ENCODE peak calls at places on chromosomes 13 and 19, in nine cellular contexts. N is HFFc6, M is left ventricle myocardium inferior, V is nephron progenitor cell, T is colonic mucosa, Q is GM12878, D is mucosa of descending colon, O is cardiac fibroblast, Y is brain microvascular endothelial cell. U is an unnamed sample.

GRCh38 chr13:78190296-78190695 is 271.7 kb upstream of the EDNRB start:
- DNase-seq in N (no peak), M (no peak), V (no peak), T (no peak), Q (no peak), D (no peak), O (no peak), Y (no peak), U (no peak)

GRCh38 chr13:88565566-88565965 is 894.4 kb downstream of the SLITRK5 start:
- DNase-seq in N (no peak), M (no peak), V (no peak), T (no peak), Q (no peak), D (no peak), O (no peak), Y (no peak), U (no peak)

GRCh38 chr13:92346046-92346445 is 880.6 kb upstream of the GPC6 start:
- DNase-seq in N (no peak), M (no peak), V (no peak), T (no peak), Q (no peak), D (no peak), O (peak), Y (no peak), U (no peak)

GRCh38 chr19:38727868-38728660 is 16.2 kb downstream of the CAPN12 start:
- DNase-seq in N (no peak), M (peak), V (no peak), T (no peak), Q (no peak), D (no peak), O (peak), Y (peak), U (no peak)

GRCh38 chr19:49581007-49581508 is at the start of gene PRRG2:
- DNase-seq in N (no peak), M (no peak), V (no peak), T (peak), Q (no peak), D (peak), O (no peak), Y (no peak), U (no peak)

GRCh38 chr19:13015361-13016231 is 20.3 kb downstream of the NFIX start:
- DNase-seq in N (no peak), M (no peak), V (no peak), T (no peak), Q (no peak), D (no peak), O (peak), Y (no peak), U (no peak)

GRCh38 chr13:31957772-31958171 is 73.8 kb upstream of the FRY start:
- DNase-seq in N (no peak), M (no peak), V (no peak), T (no peak), Q (no peak), D (no peak), O (no peak), Y (no peak), U (no peak)

GRCh38 chr19:29667941-29668340 is 2.7 kb downstream of the PLEKHF1 start:
- DNase-seq in N (no peak), M (no peak), V (no peak), T (no peak), Q (no peak), D (peak), O (no peak), Y (no peak), U (no peak)

GRCh38 chr13:100673376-100673830 is 1.2 kb downstream of the TMTC4 start:
- DNase-seq in N (no peak), M (no peak), V (peak), T (peak), Q (no peak), D (peak), O (no peak), Y (no peak), U (peak)

GRCh38 chr19:21474671-21475181 is 30.7 kb upstream of the ZNF429 start:
- DNase-seq in N (peak), M (peak), V (peak), T (peak), Q (no peak), D (peak), O (peak), Y (peak), U (peak)

GRCh38 chr13:108322206-108322824 is 52.8 kb downstream of the TNFSF13B start:
- DNase-seq in N (peak), M (no peak), V (no peak), T (no peak), Q (peak), D (no peak), O (peak), Y (peak), U (no peak)

GRCh38 chr19:39765091-39766076 is 13.3 kb upstream of the LEUTX start:
- DNase-seq in N (peak), M (no peak), V (peak), T (peak), Q (no peak), D (peak), O (peak), Y (peak), U (peak)

GRCh38 chr13:37869756-37870488 is at the start of gene TRPC4:
- DNase-seq in N (peak), M (peak), V (peak), T (peak), Q (no peak), D (peak), O (peak), Y (peak), U (peak)

GRCh38 chr19:1768248-1768647 is 14.9 kb downstream of the ONECUT3 start:
- DNase-seq in N (no peak), M (no peak), V (peak), T (no peak), Q (no peak), D (peak), O (no peak), Y (no peak), U (peak)

GRCh38 chr13:74641586-74641985 is 507.4 kb upstream of the KLF12 start:
- DNase-seq in N (peak), M (no peak), V (no peak), T (no peak), Q (no peak), D (no peak), O (no peak), Y (peak), U (no peak)

GRCh38 chr19:6272411-6272791 is 7.4 kb downstream of the MLLT1 start:
- DNase-seq in N (no peak), M (no peak), V (peak), T (no peak), Q (no peak), D (no peak), O (no peak), Y (no peak), U (no peak)

GRCh38 chr19:6271251-6271650 is 8.5 kb downstream of the MLLT1 start:
- DNase-seq in N (no peak), M (no peak), V (no peak), T (no peak), Q (no peak), D (no peak), O (peak), Y (no peak), U (no peak)

GRCh38 chr19:6270822-6271221 is 9.0 kb downstream of the MLLT1 start:
- DNase-seq in N (no peak), M (no peak), V (no peak), T (no peak), Q (no peak), D (no peak), O (no peak), Y (no peak), U (no peak)

GRCh38 chr19:6272913-6273600 is 6.7 kb downstream of the MLLT1 start:
- DNase-seq in N (no peak), M (no peak), V (no peak), T (no peak), Q (no peak), D (no peak), O (no peak), Y (no peak), U (no peak)

GRCh38 chr19:6271721-6272410 is 7.9 kb downstream of the MLLT1 start:
- DNase-seq in N (peak), M (peak), V (no peak), T (peak), Q (no peak), D (peak), O (peak), Y (no peak), U (no peak)
- TF ChIP-seq CTCF in N (peak), M (peak), V (no peak), T (no peak), Q (no peak), D (no peak), O (no peak), Y (peak), U (no peak)

DNA sequence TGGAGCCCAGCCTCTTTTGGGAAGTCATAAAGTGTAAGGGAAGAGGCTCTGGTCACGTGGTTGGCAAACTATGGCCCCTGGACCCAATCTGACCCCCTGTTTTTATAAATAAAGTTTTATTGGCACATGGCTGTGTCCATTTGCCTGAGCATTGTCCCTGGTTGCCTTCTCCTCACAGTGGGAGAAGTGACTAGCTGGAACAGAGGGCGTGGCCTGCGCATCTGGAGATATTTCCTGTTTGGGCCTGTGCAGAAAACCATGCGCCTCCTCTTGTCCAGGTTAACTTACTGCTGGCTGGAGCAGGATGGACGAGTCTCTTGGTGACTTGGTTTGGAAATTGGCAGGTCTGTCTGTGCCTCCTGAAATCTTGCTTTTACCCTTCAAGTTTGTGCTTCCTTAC is 48.3 kb downstream of the KDM4B start:
- DNase-seq in N (no peak), M (no peak), V (no peak), T (no peak), Q (no peak), D (no peak), O (peak), Y (no peak), U (no peak)
- TF ChIP-seq CTCF in N (no peak), M (no peak), V (no peak), T (no peak), Q (no peak), D (no peak), O (no peak), Y (no peak), U (no peak)

GRCh38 chr13:26656919-26657318 is 99.4 kb downstream of the WASF3 start:
- DNase-seq in N (peak), M (no peak), V (no peak), T (no peak), Q (no peak), D (no peak), O (peak), Y (peak), U (no peak)
- TF ChIP-seq CTCF in N (peak), M (peak), V (no peak), T (no peak), Q (no peak), D (no peak), O (no peak), Y (peak), U (no peak)

DNA sequence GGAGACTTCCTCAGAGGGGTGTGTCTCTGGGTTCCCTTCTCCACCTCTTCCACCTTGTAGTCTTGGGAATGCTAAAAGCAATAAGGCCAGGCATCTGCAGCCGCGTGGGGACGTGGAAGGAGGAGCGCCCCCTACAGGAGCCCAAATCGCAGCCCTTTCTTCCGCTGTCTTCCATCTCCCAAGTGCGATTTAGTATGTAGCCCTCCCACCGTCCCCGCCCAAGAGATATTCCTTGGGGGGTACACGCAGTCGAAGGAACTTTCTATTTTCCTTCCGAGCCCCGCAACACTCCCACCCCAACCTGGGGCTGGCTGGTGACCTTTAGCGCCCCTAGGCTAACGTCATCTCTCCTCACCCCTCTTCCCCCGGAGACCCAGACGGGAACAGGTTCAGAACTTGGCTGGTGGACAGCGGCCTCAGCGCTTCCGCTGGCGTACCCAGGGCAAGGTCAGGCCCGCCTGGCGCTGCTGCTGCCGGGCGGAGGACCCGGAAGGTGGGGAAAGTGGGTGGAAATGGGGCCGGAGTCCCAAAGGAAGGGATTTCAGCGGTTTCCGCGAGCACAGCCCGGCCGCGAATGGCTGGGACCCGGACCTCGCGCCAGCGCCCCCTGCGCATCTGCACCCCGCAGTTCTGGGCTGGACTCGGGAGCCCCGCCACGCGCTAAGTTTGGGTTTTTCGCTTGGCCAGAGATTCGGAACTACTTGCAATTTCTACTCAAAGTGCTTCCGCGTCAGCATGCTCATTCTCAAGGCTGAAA is 2.1 kb upstream of the PCDH8 start:
- DNase-seq in N (no peak), M (peak), V (peak), T (peak), Q (no peak), D (peak), O (peak), Y (no peak), U (peak)
- TF ChIP-seq CTCF in N (peak), M (no peak), V (peak), T (no peak), Q (no peak), D (no peak), O (no peak), Y (peak), U (peak)

GRCh38 chr13:21557995-21558394 is 46.0 kb downstream of the MICU2 start:
- DNase-seq in N (peak), M (no peak), V (no peak), T (no peak), Q (no peak), D (peak), O (peak), Y (peak), U (no peak)
- TF ChIP-seq CTCF in N (peak), M (peak), V (no peak), T (no peak), Q (peak), D (no peak), O (peak), Y (peak), U (no peak)

GRCh38 chr19:18490719-18491118 is 31.2 kb downstream of the ELL start:
- DNase-seq in N (no peak), M (no peak), V (no peak), T (no peak), Q (no peak), D (no peak), O (no peak), Y (no peak), U (no peak)

GRCh38 chr19:18489627-18490184 is 32.2 kb downstream of the ELL start:
- DNase-seq in N (no peak), M (no peak), V (no peak), T (no peak), Q (no peak), D (no peak), O (no peak), Y (no peak), U (no peak)

GRCh38 chr19:18487576-18488402 is 34.1 kb downstream of the ELL start:
- DNase-seq in N (no peak), M (no peak), V (no peak), T (no peak), Q (no peak), D (no peak), O (no peak), Y (no peak), U (no peak)

GRCh38 chr19:18488403-18488723 is 33.5 kb downstream of the ELL start:
- DNase-seq in N (no peak), M (no peak), V (no peak), T (no peak), Q (no peak), D (no peak), O (peak), Y (no peak), U (no peak)

GRCh38 chr19:18488838-18489626 is 32.8 kb downstream of the ELL start:
- DNase-seq in N (no peak), M (no peak), V (peak), T (no peak), Q (no peak), D (peak), O (no peak), Y (no peak), U (peak)
- TF ChIP-seq CTCF in N (no peak), M (peak), V (peak), T (peak), Q (peak), D (no peak), O (peak), Y (peak), U (no peak)

DNA sequence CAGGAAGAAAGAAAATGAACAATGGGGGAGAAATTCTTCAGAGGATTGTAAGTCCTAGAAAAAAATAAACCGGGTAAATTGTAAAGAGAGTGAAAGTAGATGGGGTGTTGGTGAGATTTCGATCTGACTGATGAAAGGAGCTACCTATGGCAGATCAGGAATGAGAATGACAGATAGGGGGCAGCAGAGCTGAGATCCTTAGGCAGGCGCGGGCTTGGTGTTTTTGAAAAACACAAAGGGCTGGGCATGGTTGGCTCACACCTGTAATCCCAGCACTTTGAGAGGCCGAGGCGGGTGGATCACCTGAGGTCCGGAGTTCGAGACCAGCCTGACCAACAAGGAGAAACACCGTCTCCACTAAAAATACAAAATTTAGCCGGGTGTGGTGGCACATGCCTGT is 1468.6 kb upstream of the SLC10A2 start:
- DNase-seq in N (no peak), M (no peak), V (peak), T (peak), Q (no peak), D (peak), O (no peak), Y (no peak), U (no peak)
- TF ChIP-seq CTCF in N (peak), M (no peak), V (no peak), T (no peak), Q (no peak), D (no peak), O (no peak), Y (peak), U (no peak)

GRCh38 chr13:28318418-28318995 is 176.4 kb downstream of the FLT1 start:
- DNase-seq in N (no peak), M (no peak), V (no peak), T (no peak), Q (no peak), D (no peak), O (no peak), Y (no peak), U (no peak)

GRCh38 chr13:28314879-28315278 is 176.5 kb downstream of the PAN3 start:
- DNase-seq in N (no peak), M (no peak), V (no peak), T (no peak), Q (no peak), D (no peak), O (no peak), Y (no peak), U (no peak)

GRCh38 chr13:28316841-28317240 is 178.1 kb downstream of the FLT1 start:
- DNase-seq in N (no peak), M (no peak), V (no peak), T (no peak), Q (no peak), D (no peak), O (no peak), Y (no peak), U (no peak)

GRCh38 chr13:28316129-28316528 is 177.8 kb downstream of the PAN3 start:
- DNase-seq in N (no peak), M (no peak), V (no peak), T (no peak), Q (no peak), D (no peak), O (no peak), Y (no peak), U (no peak)

DNA sequence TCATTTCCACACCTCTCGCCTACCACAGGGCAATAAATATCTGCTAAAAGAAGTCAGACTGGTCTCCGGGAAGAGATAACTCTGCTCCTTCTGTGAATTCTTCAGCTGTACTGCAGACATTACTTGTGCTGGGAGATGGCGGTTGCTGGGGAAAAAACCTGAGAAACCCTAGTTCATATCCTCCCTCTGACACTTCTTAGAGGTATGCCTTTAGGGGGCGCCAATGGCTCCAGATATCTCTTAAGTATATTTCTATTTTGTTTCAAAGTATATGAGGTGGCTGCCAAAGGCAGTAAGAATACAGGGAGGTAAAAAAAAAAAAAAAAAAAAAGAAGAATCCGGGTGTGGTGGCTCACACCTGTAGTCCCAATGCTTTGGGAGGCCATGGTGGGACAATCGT is 175.2 kb downstream of the PAN3 start:
- DNase-seq in N (peak), M (no peak), V (no peak), T (no peak), Q (no peak), D (peak), O (peak), Y (peak), U (no peak)
- TF ChIP-seq CTCF in N (peak), M (peak), V (no peak), T (no peak), Q (no peak), D (no peak), O (peak), Y (peak), U (no peak)

DNA sequence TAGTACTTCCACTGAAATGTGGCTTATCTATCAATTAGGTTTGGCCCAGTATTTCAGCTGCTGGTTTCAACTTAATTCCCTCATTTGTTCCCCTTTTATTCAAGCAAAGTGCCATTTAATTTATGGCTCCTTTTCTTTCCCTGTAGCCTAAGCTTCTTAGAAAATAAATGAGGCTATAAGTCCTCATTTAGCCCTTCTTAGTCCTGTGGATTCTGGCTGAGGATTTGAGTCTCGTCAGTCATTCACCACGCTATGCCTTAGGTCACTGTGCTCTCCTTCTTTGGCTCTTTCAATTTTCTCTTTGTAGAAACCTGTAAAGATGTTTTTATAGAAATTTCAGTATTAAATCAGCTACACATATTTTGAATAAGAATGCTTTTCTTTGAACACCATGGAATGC is 579.1 kb downstream of the GPC6 start:
- DNase-seq in N (no peak), M (no peak), V (no peak), T (no peak), Q (no peak), D (no peak), O (no peak), Y (no peak), U (no peak)
- TF ChIP-seq CTCF in N (no peak), M (no peak), V (no peak), T (no peak), Q (no peak), D (no peak), O (no peak), Y (no peak), U (no peak)